ENCODE peak calls at places on chromosomes 6 and 20, in six cellular contexts. W, A, F, G, E and Y are unnamed samples.

GRCh38 chr20:18180815-18181214 is 43.2 kb downstream of the KAT14 start:
- DNase-seq in W (no peak), G (no peak), A (no peak), E (no peak), F (no peak), Y (no peak)

GRCh38 chr6:11448038-11448437 is 89.5 kb upstream of the TMEM170B start:
- DNase-seq in G (no peak), E (no peak), A (no peak), W (no peak), F (no peak), Y (no peak)

GRCh38 chr6:112018619-112019416 is 35.1 kb upstream of the CCN6 start:
- DNase-seq in G (no peak), W (peak; percentile 51), A (peak; percentile 40), F (peak; percentile 41), E (no peak), Y (no peak)

GRCh38 chr20:53154540-53154939 is 182.4 kb downstream of the TSHZ2 start:
- DNase-seq in G (no peak), E (no peak), W (peak; percentile 38), F (no peak), A (no peak), Y (peak; percentile 9)

GRCh38 chr6:119446623-119447008 is 97.1 kb upstream of the MAN1A1 start:
- DNase-seq in W (peak; percentile 96), G (no peak), E (peak; percentile 60), A (peak; percentile 10), F (no peak), Y (no peak)

GRCh38 chr6:132797975-132798819 is at the start of gene SLC18B1:
- DNase-seq in A (no peak), G (peak; percentile 39), W (peak; percentile 44), F (peak; percentile 67), E (peak; percentile 55), Y (peak; percentile 45)

GRCh38 chr6:169101981-169102380 is 151.7 kb downstream of the THBS2 start:
- DNase-seq in E (no peak), F (no peak), A (peak; percentile 26), G (no peak), W (peak; percentile 8), Y (no peak)

GRCh38 chr20:17645010-17645409 is 37.0 kb downstream of the RRBP1 start:
- DNase-seq in E (no peak), W (no peak), F (no peak), A (no peak), G (no peak), Y (no peak)

GRCh38 chr6:6556738-6557503 is 31.6 kb upstream of the LY86 start:
- DNase-seq in F (peak; percentile 23), G (peak; percentile 65), W (peak; percentile 52), E (peak; percentile 63), A (no peak), Y (peak; percentile 52)

GRCh38 chr20:41524980-41525613 is 93.1 kb downstream of the CHD6 start:
- DNase-seq in A (peak; percentile 29), F (peak; percentile 75), W (peak; percentile 67), G (no peak), E (peak; percentile 68), Y (no peak)

GRCh38 chr20:1636621-1637020 is 16.8 kb upstream of the SIRPB1 start:
- DNase-seq in A (no peak), E (no peak), G (no peak), W (no peak), F (no peak), Y (no peak)

GRCh38 chr6:5843078-5843477 is 163.6 kb downstream of the NRN1 start:
- DNase-seq in F (no peak), A (no peak), W (no peak), G (no peak), E (no peak), Y (no peak)

GRCh38 chr6:143700684-143701342 is 23.0 kb downstream of the PHACTR2 start:
- DNase-seq in F (no peak), G (no peak), W (peak; percentile 74), E (no peak), A (no peak), Y (no peak)

GRCh38 chr20:25632940-25633790 is 9.4 kb upstream of the NANP start:
- DNase-seq in G (no peak), F (no peak), W (no peak), A (peak; percentile 84), E (no peak), Y (no peak)

GRCh38 chr6:34246563-34247391 is 2.0 kb downstream of the SMIM29 start:
- DNase-seq in A (no peak), F (peak; percentile 51), G (peak; percentile 79), W (peak; percentile 34), E (no peak), Y (peak; percentile 70)

GRCh38 chr6:161683400-161683799 is 409.5 kb upstream of the AGPAT4 start:
- DNase-seq in G (no peak), E (peak; percentile 55), F (no peak), A (no peak), W (no peak), Y (no peak)

GRCh38 chr6:158672726-158673125 is 22.9 kb downstream of the SYTL3 start:
- DNase-seq in W (no peak), F (no peak), A (no peak), E (no peak), G (no peak), Y (no peak)

GRCh38 chr6:109580519-109580918 is 97.5 kb upstream of the ZBTB24 start:
- DNase-seq in F (no peak), G (no peak), A (no peak), W (peak; percentile 53), E (no peak), Y (no peak)

GRCh38 chr6:52514514-52514913 is 62.3 kb downstream of the TRAM2 start:
- DNase-seq in A (peak; percentile 64), E (no peak), G (no peak), F (peak; percentile 50), W (peak; percentile 93), Y (no peak)

GRCh38 chr6:35782424-35782823 is 1.6 kb downstream of the CLPSL1 start:
- DNase-seq in W (no peak), F (no peak), G (no peak), A (no peak), E (peak; percentile 67), Y (no peak)

GRCh38 chr6:54621285-54621684 is 225.3 kb upstream of the FAM83B start:
- DNase-seq in E (no peak), A (no peak), W (no peak), F (no peak), G (no peak), Y (no peak)

GRCh38 chr6:90028080-90028778 is 134.0 kb downstream of the GJA10 start:
- DNase-seq in W (no peak), F (no peak), E (no peak), A (no peak), G (no peak), Y (no peak)

GRCh38 chr6:71262914-71263313 is 25.7 kb upstream of the OGFRL1 start:
- DNase-seq in A (no peak), G (no peak), W (no peak), E (no peak), F (no peak), Y (no peak)

GRCh38 chr6:56096454-56096853 is 150.9 kb downstream of the COL21A1 start:
- DNase-seq in W (no peak), G (no peak), A (no peak), E (no peak), F (no peak), Y (no peak)

GRCh38 chr6:157929765-157930319 is 51.8 kb upstream of the SYNJ2 start:
- DNase-seq in W (no peak), A (no peak), F (no peak), E (no peak), G (no peak), Y (no peak)

GRCh38 chr20:6976535-6976934 is 209.0 kb downstream of the BMP2 start:
- DNase-seq in G (no peak), E (no peak), A (no peak), W (no peak), F (no peak), Y (no peak)
- TF ChIP-seq CTCF in G (no peak), E (no peak), A (no peak), W (no peak), F (no peak), Y (no peak)

DNA sequence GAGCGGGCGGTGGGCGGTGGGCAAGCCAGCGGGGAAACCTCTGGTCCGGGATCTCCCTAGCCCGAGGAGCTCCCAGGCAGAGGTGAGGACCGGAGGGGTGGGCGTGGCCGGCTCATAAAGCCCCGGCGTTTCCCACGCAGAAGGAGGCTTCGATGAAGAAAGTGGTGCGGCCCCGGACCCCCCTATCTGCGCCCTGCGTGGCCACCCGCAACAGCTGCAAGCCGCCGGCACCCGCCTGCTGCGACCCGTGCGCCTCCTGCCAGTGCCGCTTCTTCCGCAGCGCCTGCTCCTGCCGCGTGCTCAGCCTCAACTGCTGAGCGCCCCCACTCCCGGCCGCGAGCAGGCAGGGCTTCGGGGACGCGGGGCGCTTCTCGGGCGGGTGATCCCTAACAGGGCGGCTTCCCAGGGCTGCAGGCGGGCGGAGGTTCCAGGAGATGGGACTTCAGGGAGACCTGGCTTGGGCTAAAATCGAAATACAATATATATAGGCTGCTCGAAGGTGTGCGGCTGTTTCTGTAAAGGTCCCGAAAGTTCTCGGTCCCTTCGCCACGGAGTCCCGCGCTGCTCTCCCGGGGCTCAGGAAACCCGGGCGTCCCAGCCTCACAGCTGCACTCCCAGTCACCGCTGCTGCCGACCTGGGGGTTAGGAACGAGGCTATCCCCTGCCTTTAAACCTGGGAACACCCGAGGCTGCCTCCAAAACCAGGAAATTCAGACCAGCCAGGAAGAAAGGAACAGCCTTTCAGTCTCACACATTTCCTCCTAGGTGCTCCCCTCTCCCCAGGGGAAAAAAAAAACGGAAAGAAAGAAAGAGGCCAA is 27.8 kb downstream of the ASIP start:
- DNase-seq in G (peak; percentile 65), W (peak; percentile 45), A (no peak), E (no peak), F (peak; percentile 45), Y (peak; percentile 56)
- TF ChIP-seq CTCF in G (no peak), W (peak; percentile 7), A (no peak), E (no peak), F (no peak), Y (peak; percentile 18)

GRCh38 chr6:3612341-3613041 is 139.0 kb downstream of the PXDC1 start:
- DNase-seq in W (peak; percentile 80), F (no peak), E (no peak), A (peak; percentile 92), G (no peak), Y (no peak)
- TF ChIP-seq CTCF in W (no peak), F (no peak), E (no peak), A (no peak), G (no peak), Y (no peak)

GRCh38 chr20:38173237-38174156 is 8.4 kb upstream of the TGM2 start:
- DNase-seq in E (no peak), G (peak; percentile 9), W (peak; percentile 85), F (peak; percentile 39), A (peak; percentile 85), Y (no peak)
- TF ChIP-seq CTCF in E (no peak), G (no peak), W (no peak), F (no peak), A (peak; percentile 41), Y (no peak)

DNA sequence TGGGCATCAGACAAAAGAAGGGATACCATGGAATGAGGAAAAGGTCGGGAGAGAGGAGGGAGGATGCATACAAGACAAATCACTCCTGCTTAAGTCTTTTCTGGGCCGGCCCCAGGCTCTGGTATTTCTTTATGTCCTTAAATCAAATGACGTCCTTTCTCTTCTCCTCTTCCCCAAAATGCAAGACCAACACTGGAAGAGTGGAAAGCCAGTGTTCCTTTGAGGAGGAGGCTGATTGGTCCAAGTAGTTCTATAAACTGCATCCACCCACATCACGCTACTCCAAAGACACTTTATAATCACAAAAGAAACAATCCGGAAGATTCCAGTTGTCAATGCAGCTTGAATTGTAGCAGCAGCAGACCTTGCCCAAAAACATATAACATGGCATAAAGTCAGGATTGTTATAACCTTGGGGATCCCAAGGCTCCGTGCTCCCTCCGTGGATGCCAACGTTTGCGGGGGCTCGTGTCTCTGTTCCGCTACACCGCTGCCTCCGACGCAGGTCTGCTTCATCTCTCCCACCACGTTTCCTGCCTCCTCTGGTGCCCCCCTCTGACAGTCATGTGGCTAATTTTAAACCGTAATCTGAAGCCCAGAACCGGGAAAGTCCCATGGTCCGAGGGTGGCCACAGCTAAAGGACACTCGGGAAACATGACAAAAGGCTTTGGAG is 47.1 kb downstream of the MCUR1 start:
- DNase-seq in A (peak; percentile 36), G (no peak), W (peak; percentile 40), E (no peak), F (peak; percentile 35), Y (no peak)
- TF ChIP-seq CTCF in A (no peak), G (no peak), W (peak; percentile 21), E (no peak), F (no peak), Y (peak; percentile 27)